ENCODE peak calls at places on chromosomes 2 and 18, in seven cellular contexts. One of them, this sample, is unnamed.

GRCh38 chr2:207993141-207993763 is 32.1 kb downstream of the PLEKHM3 start:
- DNase-seq in stimulated activated CD4-positive, alpha-beta T cell treated with anti-CD3 and anti-CD28 coated beads, Interleukin-2, amount 100 ng/mL, for 48 hours: no peak
- DNase-seq in NCI-H146: no peak
- DNase-seq in IMR-90: peak; percentile 77
- DNase-seq in right cardiac atrium: no peak
- DNase-seq in naive thymus-derived CD8-positive, alpha-beta T cell: no peak
- DNase-seq in HCEC 1CT: peak; percentile 73
- DNase-seq in this sample: no peak

GRCh38 chr2:187013058-187013457 is 164.1 kb upstream of the ZSWIM2 start:
- DNase-seq in stimulated activated CD4-positive, alpha-beta T cell treated with anti-CD3 and anti-CD28 coated beads, Interleukin-2, amount 100 ng/mL, for 48 hours: no peak
- DNase-seq in NCI-H146: no peak
- DNase-seq in right cardiac atrium: no peak
- DNase-seq in IMR-90: no peak
- DNase-seq in HCEC 1CT: no peak
- DNase-seq in naive thymus-derived CD8-positive, alpha-beta T cell: no peak
- DNase-seq in this sample: no peak

GRCh38 chr2:45797451-45798230 is 146.2 kb downstream of the PRKCE start:
- DNase-seq in HCEC 1CT: no peak
- DNase-seq in IMR-90: no peak
- DNase-seq in NCI-H146: no peak
- DNase-seq in right cardiac atrium: no peak
- DNase-seq in naive thymus-derived CD8-positive, alpha-beta T cell: no peak
- DNase-seq in stimulated activated CD4-positive, alpha-beta T cell treated with anti-CD3 and anti-CD28 coated beads, Interleukin-2, amount 100 ng/mL, for 48 hours: no peak
- DNase-seq in this sample: no peak

GRCh38 chr18:73980289-73980979 is 167.2 kb downstream of the FBXO15 start:
- DNase-seq in NCI-H146: peak; percentile 35
- DNase-seq in naive thymus-derived CD8-positive, alpha-beta T cell: no peak
- DNase-seq in right cardiac atrium: no peak
- DNase-seq in HCEC 1CT: no peak
- DNase-seq in IMR-90: peak; percentile 25
- DNase-seq in stimulated activated CD4-positive, alpha-beta T cell treated with anti-CD3 and anti-CD28 coated beads, Interleukin-2, amount 100 ng/mL, for 48 hours: no peak
- DNase-seq in this sample: no peak

GRCh38 chr2:232315049-232315922 is 63.3 kb upstream of the ALPP start:
- DNase-seq in HCEC 1CT: no peak
- DNase-seq in NCI-H146: no peak
- DNase-seq in right cardiac atrium: no peak
- DNase-seq in stimulated activated CD4-positive, alpha-beta T cell treated with anti-CD3 and anti-CD28 coated beads, Interleukin-2, amount 100 ng/mL, for 48 hours: peak; percentile 54
- DNase-seq in IMR-90: peak; percentile 30
- DNase-seq in naive thymus-derived CD8-positive, alpha-beta T cell: peak; percentile 74
- DNase-seq in this sample: no peak

GRCh38 chr18:57077786-57078552 is 68.9 kb upstream of the BOD1L2 start:
- DNase-seq in stimulated activated CD4-positive, alpha-beta T cell treated with anti-CD3 and anti-CD28 coated beads, Interleukin-2, amount 100 ng/mL, for 48 hours: peak; percentile 1
- DNase-seq in right cardiac atrium: no peak
- DNase-seq in NCI-H146: no peak
- DNase-seq in naive thymus-derived CD8-positive, alpha-beta T cell: peak; percentile 46
- DNase-seq in HCEC 1CT: no peak
- DNase-seq in IMR-90: no peak
- DNase-seq in this sample: no peak

GRCh38 chr2:153420394-153420793 is 58.2 kb downstream of the RPRM start:
- DNase-seq in stimulated activated CD4-positive, alpha-beta T cell treated with anti-CD3 and anti-CD28 coated beads, Interleukin-2, amount 100 ng/mL, for 48 hours: no peak
- DNase-seq in right cardiac atrium: no peak
- DNase-seq in HCEC 1CT: no peak
- DNase-seq in IMR-90: no peak
- DNase-seq in naive thymus-derived CD8-positive, alpha-beta T cell: no peak
- DNase-seq in NCI-H146: no peak
- DNase-seq in this sample: no peak

GRCh38 chr2:109341363-109341762 is 212.4 kb downstream of the SH3RF3 start:
- DNase-seq in naive thymus-derived CD8-positive, alpha-beta T cell: no peak
- DNase-seq in IMR-90: no peak
- DNase-seq in stimulated activated CD4-positive, alpha-beta T cell treated with anti-CD3 and anti-CD28 coated beads, Interleukin-2, amount 100 ng/mL, for 48 hours: no peak
- DNase-seq in NCI-H146: no peak
- DNase-seq in right cardiac atrium: no peak
- DNase-seq in HCEC 1CT: no peak
- DNase-seq in this sample: no peak

GRCh38 chr2:109702250-109702985 is 88.3 kb downstream of the SOWAHC start:
- DNase-seq in IMR-90: peak; percentile 63
- DNase-seq in HCEC 1CT: no peak
- DNase-seq in naive thymus-derived CD8-positive, alpha-beta T cell: no peak
- DNase-seq in right cardiac atrium: no peak
- DNase-seq in NCI-H146: no peak
- DNase-seq in stimulated activated CD4-positive, alpha-beta T cell treated with anti-CD3 and anti-CD28 coated beads, Interleukin-2, amount 100 ng/mL, for 48 hours: no peak
- DNase-seq in this sample: no peak

GRCh38 chr18:59609654-59610053 is 87.6 kb downstream of the CCBE1 start:
- DNase-seq in right cardiac atrium: no peak
- DNase-seq in stimulated activated CD4-positive, alpha-beta T cell treated with anti-CD3 and anti-CD28 coated beads, Interleukin-2, amount 100 ng/mL, for 48 hours: no peak
- DNase-seq in naive thymus-derived CD8-positive, alpha-beta T cell: no peak
- DNase-seq in IMR-90: no peak
- DNase-seq in NCI-H146: no peak
- DNase-seq in HCEC 1CT: no peak
- DNase-seq in this sample: no peak